ENCODE peak calls at places on chromosome 1, in ten cellular contexts. Q is body of pancreas, R is Peyer's patch, Z is IMR-90, E is tibial nerve, O is testis, M is esophagus squamous epithelium, V is breast epithelium, X is upper lobe of left lung, F is heart left ventricle. U is an unnamed sample.

GRCh38 chr1:185495898-185496297 is 178.9 kb upstream of the IVNS1ABP start:
- DNase-seq in Q (no peak), R (no peak), Z (no peak), E (no peak), O (no peak), M (no peak), V (no peak), X (no peak), F (no peak), U (no peak)

GRCh38 chr1:216140650-216141547 is 282.3 kb downstream of the USH2A start:
- DNase-seq in Q (no peak), R (no peak), Z (peak; percentile 34), E (no peak), O (no peak), M (no peak), V (no peak), X (no peak), F (no peak), U (no peak)

GRCh38 chr1:244154882-244155531 is 103.9 kb downstream of the ZBTB18 start:
- DNase-seq in Q (peak; percentile 50), R (no peak), Z (no peak), E (no peak), O (no peak), M (no peak), V (no peak), X (peak; percentile 64), F (no peak), U (no peak)

GRCh38 chr1:203046984-203047630 is 20.8 kb downstream of the PPFIA4 start:
- DNase-seq in Q (no peak), R (peak; percentile 44), Z (peak; percentile 87), E (no peak), O (no peak), M (no peak), V (no peak), X (no peak), F (no peak), U (no peak)

GRCh38 chr1:233796146-233796798 is 108.2 kb upstream of the SLC35F3 start:
- DNase-seq in Q (no peak), R (no peak), Z (no peak), E (no peak), O (no peak), M (no peak), V (no peak), X (no peak), F (no peak), U (no peak)

GRCh38 chr1:42660907-42661500 is 2.8 kb downstream of the PPIH start:
- DNase-seq in Q (no peak), R (no peak), Z (no peak), E (no peak), O (no peak), M (no peak), V (no peak), X (no peak), F (no peak), U (no peak)

GRCh38 chr1:209850342-209850979 is 22.7 kb downstream of the UTP25 start:
- DNase-seq in Q (peak; percentile 31), R (no peak), Z (peak; percentile 45), E (no peak), O (peak; percentile 70), M (no peak), V (no peak), X (no peak), F (peak; percentile 47), U (peak; percentile 36)

GRCh38 chr1:91809267-91809666 is 76.7 kb downstream of the TGFBR3 start:
- DNase-seq in Q (no peak), R (no peak), Z (peak; percentile 57), E (no peak), O (no peak), M (no peak), V (no peak), X (no peak), F (no peak), U (no peak)

GRCh38 chr1:60916926-60917325 is 165.4 kb upstream of the NFIA start:
- DNase-seq in Q (no peak), R (no peak), Z (no peak), E (no peak), O (no peak), M (no peak), V (no peak), X (no peak), F (no peak), U (no peak)

GRCh38 chr1:66333463-66334232 is 200.3 kb upstream of the SGIP1 start:
- DNase-seq in Q (no peak), R (peak; percentile 46), Z (no peak), E (no peak), O (peak; percentile 35), M (no peak), V (no peak), X (no peak), F (no peak), U (no peak)
- TF ChIP-seq POLR2A in Q (peak; percentile 21), R (no peak), Z (no peak), E (no peak), O (no peak), M (no peak), V (no peak), X (no peak), F (no peak), U (no peak)

DNA sequence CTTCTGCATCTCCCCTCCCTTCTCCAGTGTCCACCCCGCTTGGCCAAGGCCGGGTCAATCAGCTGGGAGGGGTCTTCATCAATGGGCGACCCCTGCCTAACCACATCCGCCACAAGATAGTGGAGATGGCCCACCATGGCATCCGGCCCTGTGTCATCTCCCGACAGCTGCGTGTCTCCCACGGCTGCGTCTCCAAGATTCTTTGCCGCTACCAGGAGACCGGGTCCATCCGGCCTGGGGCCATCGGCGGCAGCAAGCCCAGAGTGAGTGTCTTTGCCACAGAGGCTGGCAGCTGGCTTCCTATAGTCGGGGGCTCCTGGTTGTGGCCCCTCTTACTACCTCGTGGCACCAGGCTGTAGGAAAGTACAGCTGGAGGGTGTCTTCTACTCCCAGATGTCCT is 3.6 kb downstream of the PAX7 start:
- DNase-seq in Q (no peak), R (no peak), Z (no peak), E (no peak), O (no peak), M (no peak), V (no peak), X (no peak), F (no peak), U (no peak)
- H3K27me3 ChIP-seq in Q (no peaks in the 10 kb centered on the region), R (no peaks in the 10 kb centered on the region), Z (peaks cover 89% of the 10 kb centered on the region), E (peaks cover 100% of the 10 kb centered on the region), O (peaks cover 4% of the 10 kb centered on the region), M (peaks cover 100% of the 10 kb centered on the region), V (peaks cover 4% of the 10 kb centered on the region), X (peaks cover 8% of the 10 kb centered on the region), F (peaks cover 99% of the 10 kb centered on the region), U (peaks cover 69% of the 10 kb centered on the region)

DNA sequence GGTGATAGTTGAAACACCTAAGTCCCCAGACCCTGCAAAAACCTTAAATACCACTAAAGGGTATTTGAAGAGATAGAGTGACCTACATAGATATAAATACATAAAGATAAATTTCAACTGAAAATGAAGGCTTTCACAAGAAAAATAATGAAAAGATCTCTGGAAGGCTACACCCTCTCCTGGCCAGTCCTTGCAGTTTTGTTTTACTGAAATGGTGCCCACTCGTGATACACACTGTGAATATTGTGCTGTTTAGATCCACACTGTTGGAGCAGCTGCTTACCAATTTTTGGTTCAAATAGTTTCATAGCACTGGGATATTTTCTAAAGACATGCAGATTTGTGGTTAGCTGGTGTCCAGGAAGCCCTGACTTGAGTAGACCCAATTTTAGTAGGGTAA is 31.5 kb upstream of the RNF187 start:
- DNase-seq in Q (no peak), R (no peak), Z (peak; percentile 31), E (no peak), O (no peak), M (no peak), V (no peak), X (no peak), F (no peak), U (no peak)
- TF ChIP-seq CTCF in Q (no peak), R (peak; percentile 8), Z (peak; percentile 41), E (no peak), O (peak; percentile 15), M (no peak), V (no peak), X (no peak), F (no peak), U (no peak)

GRCh38 chr1:24297852-24298232 is 21.3 kb upstream of the GRHL3 start:
- DNase-seq in Q (no peak), R (peak; percentile 15), Z (no peak), E (no peak), O (no peak), M (no peak), V (no peak), X (no peak), F (no peak), U (no peak)
- TF ChIP-seq POLR2A in Q (no peak), R (no peak), Z (no peak), E (no peak), O (no peak), M (no peak), V (no peak), X (no peak), F (no peak), U (no peak)

GRCh38 chr1:52002038-52002917 is 11.8 kb upstream of the RAB3B start:
- DNase-seq in Q (peak; percentile 60), R (no peak), Z (peak; percentile 95), E (no peak), O (peak; percentile 77), M (no peak), V (no peak), X (no peak), F (no peak), U (no peak)

GRCh38 chr1:51998007-51998406 is 7.5 kb upstream of the RAB3B start:
- DNase-seq in Q (no peak), R (no peak), Z (no peak), E (no peak), O (no peak), M (no peak), V (no peak), X (no peak), F (no peak), U (no peak)

GRCh38 chr1:52003877-52004276 is 13.4 kb upstream of the RAB3B start:
- DNase-seq in Q (no peak), R (no peak), Z (no peak), E (no peak), O (no peak), M (no peak), V (no peak), X (no peak), F (no peak), U (no peak)

GRCh38 chr1:51998701-51999100 is 8.2 kb upstream of the RAB3B start:
- DNase-seq in Q (no peak), R (no peak), Z (no peak), E (no peak), O (no peak), M (no peak), V (no peak), X (no peak), F (no peak), U (no peak)
- H3K27me3 ChIP-seq in Q (no peaks in the 10 kb centered on the region), R (no peaks in the 10 kb centered on the region), Z (no peaks in the 10 kb centered on the region), E (peaks cover 8% of the 10 kb centered on the region), O (no peaks in the 10 kb centered on the region), M (peaks cover 18% of the 10 kb centered on the region), V (no peaks in the 10 kb centered on the region), X (no peaks in the 10 kb centered on the region), F (no peaks in the 10 kb centered on the region), U (no peaks in the 10 kb centered on the region)

U was measured in stomach.